ENCODE peak calls at places on chromosomes 11 and 22, in nine cellular contexts. One of them, this sample, is unnamed.

GRCh38 chr11:109695696-109696095 is 273.7 kb downstream of the C11orf87 start:
- DNase-seq in lower lobe of right lung: no peak
- DNase-seq in activated CD4-positive, alpha-beta T cell treated with anti-CD3 and anti-CD28 coated beads, Interleukin-2, amount 50 U/mL, for 24 hours: no peak
- DNase-seq in EL: peak
- DNase-seq in T-helper 2 cell: no peak
- DNase-seq in head of caudate nucleus: no peak
- DNase-seq in activated naive CD8-positive, alpha-beta T cell treated with anti-CD3 and anti-CD28 coated beads, Interleukin-2, amount 50 U/mL, for 24 hours: no peak
- DNase-seq in activated naive CD4-positive, alpha-beta T cell treated with anti-CD3 and anti-CD28 coated beads, Interleukin-2, amount 50 U/mL, for 72 hours: no peak
- DNase-seq in posterior cingulate gyrus: no peak
- DNase-seq in this sample: no peak

GRCh38 chr11:5808500-5809121 is at the start of gene OR52N2:
- DNase-seq in activated CD4-positive, alpha-beta T cell treated with anti-CD3 and anti-CD28 coated beads, Interleukin-2, amount 50 U/mL, for 24 hours: peak
- DNase-seq in head of caudate nucleus: peak
- DNase-seq in EL: peak
- DNase-seq in activated naive CD4-positive, alpha-beta T cell treated with anti-CD3 and anti-CD28 coated beads, Interleukin-2, amount 50 U/mL, for 72 hours: peak
- DNase-seq in lower lobe of right lung: peak
- DNase-seq in posterior cingulate gyrus: peak
- DNase-seq in activated naive CD8-positive, alpha-beta T cell treated with anti-CD3 and anti-CD28 coated beads, Interleukin-2, amount 50 U/mL, for 24 hours: peak
- DNase-seq in T-helper 2 cell: peak
- DNase-seq in this sample: peak

GRCh38 chr22:50605349-50606074 is 4.9 kb downstream of the MAPK8IP2 start:
- DNase-seq in activated naive CD8-positive, alpha-beta T cell treated with anti-CD3 and anti-CD28 coated beads, Interleukin-2, amount 50 U/mL, for 24 hours: no peak
- DNase-seq in lower lobe of right lung: no peak
- DNase-seq in EL: no peak
- DNase-seq in T-helper 2 cell: no peak
- DNase-seq in activated CD4-positive, alpha-beta T cell treated with anti-CD3 and anti-CD28 coated beads, Interleukin-2, amount 50 U/mL, for 24 hours: no peak
- DNase-seq in activated naive CD4-positive, alpha-beta T cell treated with anti-CD3 and anti-CD28 coated beads, Interleukin-2, amount 50 U/mL, for 72 hours: no peak
- DNase-seq in posterior cingulate gyrus: no peak
- DNase-seq in head of caudate nucleus: no peak
- DNase-seq in this sample: no peak

GRCh38 chr11:18934195-18934808 is 4.9 kb downstream of the MRGPRX1 start:
- DNase-seq in activated naive CD4-positive, alpha-beta T cell treated with anti-CD3 and anti-CD28 coated beads, Interleukin-2, amount 50 U/mL, for 72 hours: no peak
- DNase-seq in lower lobe of right lung: no peak
- DNase-seq in posterior cingulate gyrus: no peak
- DNase-seq in activated CD4-positive, alpha-beta T cell treated with anti-CD3 and anti-CD28 coated beads, Interleukin-2, amount 50 U/mL, for 24 hours: no peak
- DNase-seq in head of caudate nucleus: no peak
- DNase-seq in activated naive CD8-positive, alpha-beta T cell treated with anti-CD3 and anti-CD28 coated beads, Interleukin-2, amount 50 U/mL, for 24 hours: no peak
- DNase-seq in EL: no peak
- DNase-seq in T-helper 2 cell: no peak
- DNase-seq in this sample: no peak

GRCh38 chr11:120124355-120124754 is 13.6 kb downstream of the TRIM29 start:
- DNase-seq in T-helper 2 cell: no peak
- DNase-seq in activated naive CD4-positive, alpha-beta T cell treated with anti-CD3 and anti-CD28 coated beads, Interleukin-2, amount 50 U/mL, for 72 hours: no peak
- DNase-seq in head of caudate nucleus: no peak
- DNase-seq in activated CD4-positive, alpha-beta T cell treated with anti-CD3 and anti-CD28 coated beads, Interleukin-2, amount 50 U/mL, for 24 hours: no peak
- DNase-seq in lower lobe of right lung: no peak
- DNase-seq in posterior cingulate gyrus: no peak
- DNase-seq in EL: no peak
- DNase-seq in activated naive CD8-positive, alpha-beta T cell treated with anti-CD3 and anti-CD28 coated beads, Interleukin-2, amount 50 U/mL, for 24 hours: no peak
- DNase-seq in this sample: no peak

GRCh38 chr22:43479962-43480361 is 68.1 kb downstream of the MPPED1 start:
- DNase-seq in activated CD4-positive, alpha-beta T cell treated with anti-CD3 and anti-CD28 coated beads, Interleukin-2, amount 50 U/mL, for 24 hours: no peak
- DNase-seq in activated naive CD4-positive, alpha-beta T cell treated with anti-CD3 and anti-CD28 coated beads, Interleukin-2, amount 50 U/mL, for 72 hours: no peak
- DNase-seq in T-helper 2 cell: no peak
- DNase-seq in EL: no peak
- DNase-seq in activated naive CD8-positive, alpha-beta T cell treated with anti-CD3 and anti-CD28 coated beads, Interleukin-2, amount 50 U/mL, for 24 hours: no peak
- DNase-seq in lower lobe of right lung: no peak
- DNase-seq in head of caudate nucleus: no peak
- DNase-seq in posterior cingulate gyrus: no peak
- DNase-seq in this sample: no peak

GRCh38 chr11:10488581-10489443 is 33.7 kb downstream of the AMPD3 start:
- DNase-seq in head of caudate nucleus: no peak
- DNase-seq in activated naive CD8-positive, alpha-beta T cell treated with anti-CD3 and anti-CD28 coated beads, Interleukin-2, amount 50 U/mL, for 24 hours: no peak
- DNase-seq in T-helper 2 cell: no peak
- DNase-seq in posterior cingulate gyrus: no peak
- DNase-seq in lower lobe of right lung: no peak
- DNase-seq in EL: no peak
- DNase-seq in activated CD4-positive, alpha-beta T cell treated with anti-CD3 and anti-CD28 coated beads, Interleukin-2, amount 50 U/mL, for 24 hours: no peak
- DNase-seq in activated naive CD4-positive, alpha-beta T cell treated with anti-CD3 and anti-CD28 coated beads, Interleukin-2, amount 50 U/mL, for 72 hours: no peak
- DNase-seq in this sample: no peak

GRCh38 chr11:134857035-134857434 is 445.0 kb upstream of the B3GAT1 start:
- DNase-seq in lower lobe of right lung: no peak
- DNase-seq in activated CD4-positive, alpha-beta T cell treated with anti-CD3 and anti-CD28 coated beads, Interleukin-2, amount 50 U/mL, for 24 hours: no peak
- DNase-seq in activated naive CD8-positive, alpha-beta T cell treated with anti-CD3 and anti-CD28 coated beads, Interleukin-2, amount 50 U/mL, for 24 hours: no peak
- DNase-seq in T-helper 2 cell: no peak
- DNase-seq in EL: no peak
- DNase-seq in head of caudate nucleus: no peak
- DNase-seq in activated naive CD4-positive, alpha-beta T cell treated with anti-CD3 and anti-CD28 coated beads, Interleukin-2, amount 50 U/mL, for 72 hours: no peak
- DNase-seq in posterior cingulate gyrus: no peak
- DNase-seq in this sample: no peak